ENCODE peak calls at places on chromosomes 6 and 20, in eight cellular contexts. One of them, this sample, is unnamed. For H3K4me1, the result is how much of the 10 kb centered on the place peaks cover.

GRCh38 chr6:14711056-14711703 is 534.7 kb upstream of the JARID2 start:
- DNase-seq in endothelial cell of umbilical vein: no peak
- DNase-seq in gastrocnemius medialis: no peak
- DNase-seq in effector memory CD4-positive, alpha-beta T cell: no peak
- DNase-seq in heart right ventricle: peak
- DNase-seq in naive thymus-derived CD4-positive, alpha-beta T cell: peak
- DNase-seq in left lung: no peak
- DNase-seq in mammary epithelial cell: peak
- DNase-seq in this sample: no peak

GRCh38 chr6:101296184-101296583 is 97.3 kb upstream of the GRIK2 start:
- DNase-seq in endothelial cell of umbilical vein: no peak
- DNase-seq in gastrocnemius medialis: no peak
- DNase-seq in effector memory CD4-positive, alpha-beta T cell: no peak
- DNase-seq in heart right ventricle: no peak
- DNase-seq in naive thymus-derived CD4-positive, alpha-beta T cell: no peak
- DNase-seq in left lung: peak
- DNase-seq in mammary epithelial cell: peak
- DNase-seq in this sample: peak

GRCh38 chr6:112243861-112244415 is 10.4 kb downstream of the LAMA4 start:
- DNase-seq in endothelial cell of umbilical vein: peak
- DNase-seq in gastrocnemius medialis: no peak
- DNase-seq in effector memory CD4-positive, alpha-beta T cell: no peak
- DNase-seq in heart right ventricle: no peak
- DNase-seq in naive thymus-derived CD4-positive, alpha-beta T cell: no peak
- DNase-seq in left lung: no peak
- DNase-seq in mammary epithelial cell: peak
- DNase-seq in this sample: no peak

GRCh38 chr20:52103911-52104545 is 87.6 kb downstream of the ZFP64 start:
- DNase-seq in endothelial cell of umbilical vein: peak
- DNase-seq in gastrocnemius medialis: no peak
- DNase-seq in effector memory CD4-positive, alpha-beta T cell: no peak
- DNase-seq in heart right ventricle: no peak
- DNase-seq in naive thymus-derived CD4-positive, alpha-beta T cell: no peak
- DNase-seq in left lung: no peak
- DNase-seq in mammary epithelial cell: no peak
- DNase-seq in this sample: no peak

GRCh38 chr20:37755665-37756064 is 61.8 kb downstream of the CTNNBL1 start:
- DNase-seq in endothelial cell of umbilical vein: no peak
- DNase-seq in gastrocnemius medialis: peak
- DNase-seq in effector memory CD4-positive, alpha-beta T cell: no peak
- DNase-seq in heart right ventricle: no peak
- DNase-seq in naive thymus-derived CD4-positive, alpha-beta T cell: no peak
- DNase-seq in left lung: no peak
- DNase-seq in mammary epithelial cell: no peak
- DNase-seq in this sample: no peak

GRCh38 chr6:20182926-20183521 is 29.2 kb downstream of the MBOAT1 start:
- DNase-seq in endothelial cell of umbilical vein: no peak
- DNase-seq in gastrocnemius medialis: peak
- DNase-seq in effector memory CD4-positive, alpha-beta T cell: no peak
- DNase-seq in heart right ventricle: peak
- DNase-seq in naive thymus-derived CD4-positive, alpha-beta T cell: no peak
- DNase-seq in left lung: no peak
- DNase-seq in mammary epithelial cell: peak
- DNase-seq in this sample: no peak

GRCh38 chr20:54680872-54681297 is 205.5 kb downstream of the DOK5 start:
- DNase-seq in endothelial cell of umbilical vein: peak
- DNase-seq in gastrocnemius medialis: no peak
- DNase-seq in effector memory CD4-positive, alpha-beta T cell: no peak
- DNase-seq in heart right ventricle: no peak
- DNase-seq in naive thymus-derived CD4-positive, alpha-beta T cell: no peak
- DNase-seq in left lung: no peak
- DNase-seq in mammary epithelial cell: peak
- DNase-seq in this sample: no peak

GRCh38 chr6:30626484-30627366 is at the start of gene ATAT1:
- DNase-seq in endothelial cell of umbilical vein: peak
- DNase-seq in gastrocnemius medialis: peak
- DNase-seq in effector memory CD4-positive, alpha-beta T cell: peak
- DNase-seq in heart right ventricle: peak
- DNase-seq in naive thymus-derived CD4-positive, alpha-beta T cell: peak
- DNase-seq in left lung: peak
- DNase-seq in mammary epithelial cell: peak
- DNase-seq in this sample: peak

GRCh38 chr20:24834310-24834709 is 114.8 kb upstream of the CST7 start:
- DNase-seq in endothelial cell of umbilical vein: no peak
- DNase-seq in gastrocnemius medialis: no peak
- DNase-seq in effector memory CD4-positive, alpha-beta T cell: no peak
- DNase-seq in heart right ventricle: no peak
- DNase-seq in naive thymus-derived CD4-positive, alpha-beta T cell: no peak
- DNase-seq in left lung: no peak
- DNase-seq in mammary epithelial cell: no peak
- DNase-seq in this sample: no peak

GRCh38 chr20:54133434-54134427 is 40.1 kb downstream of the CYP24A1 start:
- DNase-seq in endothelial cell of umbilical vein: no peak
- DNase-seq in gastrocnemius medialis: no peak
- DNase-seq in effector memory CD4-positive, alpha-beta T cell: no peak
- DNase-seq in heart right ventricle: no peak
- DNase-seq in naive thymus-derived CD4-positive, alpha-beta T cell: no peak
- DNase-seq in left lung: no peak
- DNase-seq in mammary epithelial cell: peak
- DNase-seq in this sample: no peak

GRCh38 chr6:38266921-38267354 is 372.8 kb downstream of the BTBD9 start:
- DNase-seq in endothelial cell of umbilical vein: no peak
- DNase-seq in gastrocnemius medialis: no peak
- DNase-seq in effector memory CD4-positive, alpha-beta T cell: no peak
- DNase-seq in heart right ventricle: no peak
- DNase-seq in naive thymus-derived CD4-positive, alpha-beta T cell: no peak
- DNase-seq in left lung: no peak
- DNase-seq in mammary epithelial cell: no peak
- DNase-seq in this sample: no peak

GRCh38 chr6:25590986-25591385 is 61.0 kb upstream of the SCGN start:
- DNase-seq in endothelial cell of umbilical vein: no peak
- DNase-seq in gastrocnemius medialis: no peak
- DNase-seq in effector memory CD4-positive, alpha-beta T cell: no peak
- DNase-seq in heart right ventricle: no peak
- DNase-seq in naive thymus-derived CD4-positive, alpha-beta T cell: no peak
- DNase-seq in left lung: no peak
- DNase-seq in mammary epithelial cell: no peak
- DNase-seq in this sample: no peak

GRCh38 chr20:62700261-62700925 is 8.2 kb upstream of the NTSR1 start:
- DNase-seq in endothelial cell of umbilical vein: no peak
- DNase-seq in gastrocnemius medialis: no peak
- DNase-seq in effector memory CD4-positive, alpha-beta T cell: no peak
- DNase-seq in heart right ventricle: no peak
- DNase-seq in naive thymus-derived CD4-positive, alpha-beta T cell: no peak
- DNase-seq in left lung: peak
- DNase-seq in mammary epithelial cell: no peak
- DNase-seq in this sample: no peak

GRCh38 chr6:26065952-26066380 is 21.3 kb upstream of the HFE start:
- DNase-seq in endothelial cell of umbilical vein: peak
- DNase-seq in gastrocnemius medialis: peak
- DNase-seq in effector memory CD4-positive, alpha-beta T cell: peak
- DNase-seq in heart right ventricle: peak
- DNase-seq in naive thymus-derived CD4-positive, alpha-beta T cell: peak
- DNase-seq in left lung: no peak
- DNase-seq in mammary epithelial cell: peak
- DNase-seq in this sample: no peak

GRCh38 chr6:44580901-44581300 is 193.4 kb downstream of the CDC5L start:
- DNase-seq in endothelial cell of umbilical vein: no peak
- DNase-seq in gastrocnemius medialis: no peak
- DNase-seq in effector memory CD4-positive, alpha-beta T cell: no peak
- DNase-seq in heart right ventricle: no peak
- DNase-seq in naive thymus-derived CD4-positive, alpha-beta T cell: no peak
- DNase-seq in left lung: no peak
- DNase-seq in mammary epithelial cell: no peak
- DNase-seq in this sample: no peak

GRCh38 chr6:28953039-28953872 is 29.5 kb upstream of the TRIM27 start:
- DNase-seq in endothelial cell of umbilical vein: peak
- DNase-seq in gastrocnemius medialis: no peak
- DNase-seq in effector memory CD4-positive, alpha-beta T cell: peak
- DNase-seq in heart right ventricle: no peak
- DNase-seq in naive thymus-derived CD4-positive, alpha-beta T cell: peak
- DNase-seq in left lung: no peak
- DNase-seq in mammary epithelial cell: peak
- DNase-seq in this sample: no peak

GRCh38 chr6:52300489-52300931 is 16.0 kb upstream of the MCM3 start:
- DNase-seq in endothelial cell of umbilical vein: no peak
- DNase-seq in gastrocnemius medialis: no peak
- DNase-seq in effector memory CD4-positive, alpha-beta T cell: no peak
- DNase-seq in heart right ventricle: no peak
- DNase-seq in naive thymus-derived CD4-positive, alpha-beta T cell: no peak
- DNase-seq in left lung: no peak
- DNase-seq in mammary epithelial cell: no peak
- DNase-seq in this sample: no peak

GRCh38 chr6:54813901-54814300 is 32.7 kb upstream of the FAM83B start:
- DNase-seq in endothelial cell of umbilical vein: no peak
- DNase-seq in gastrocnemius medialis: no peak
- DNase-seq in effector memory CD4-positive, alpha-beta T cell: no peak
- DNase-seq in heart right ventricle: no peak
- DNase-seq in naive thymus-derived CD4-positive, alpha-beta T cell: no peak
- DNase-seq in left lung: no peak
- DNase-seq in mammary epithelial cell: peak
- DNase-seq in this sample: no peak

GRCh38 chr20:54131675-54132611 is 41.8 kb downstream of the CYP24A1 start:
- DNase-seq in endothelial cell of umbilical vein: no peak
- DNase-seq in gastrocnemius medialis: no peak
- DNase-seq in effector memory CD4-positive, alpha-beta T cell: no peak
- DNase-seq in heart right ventricle: no peak
- DNase-seq in naive thymus-derived CD4-positive, alpha-beta T cell: no peak
- DNase-seq in left lung: peak
- DNase-seq in mammary epithelial cell: no peak
- DNase-seq in this sample: no peak

GRCh38 chr6:38603966-38604365 is 35.8 kb downstream of the BTBD9 start:
- DNase-seq in endothelial cell of umbilical vein: no peak
- DNase-seq in gastrocnemius medialis: no peak
- DNase-seq in effector memory CD4-positive, alpha-beta T cell: no peak
- DNase-seq in heart right ventricle: no peak
- DNase-seq in naive thymus-derived CD4-positive, alpha-beta T cell: no peak
- DNase-seq in left lung: no peak
- DNase-seq in mammary epithelial cell: no peak
- DNase-seq in this sample: no peak

GRCh38 chr6:39370021-39370420 is 47.5 kb upstream of the KCNK16 start:
- DNase-seq in endothelial cell of umbilical vein: no peak
- DNase-seq in gastrocnemius medialis: no peak
- DNase-seq in effector memory CD4-positive, alpha-beta T cell: no peak
- DNase-seq in heart right ventricle: no peak
- DNase-seq in naive thymus-derived CD4-positive, alpha-beta T cell: no peak
- DNase-seq in left lung: no peak
- DNase-seq in mammary epithelial cell: no peak
- DNase-seq in this sample: no peak

GRCh38 chr20:55881204-55881603 is 124.1 kb downstream of the CBLN4 start:
- DNase-seq in endothelial cell of umbilical vein: no peak
- DNase-seq in gastrocnemius medialis: no peak
- DNase-seq in effector memory CD4-positive, alpha-beta T cell: no peak
- DNase-seq in heart right ventricle: no peak
- DNase-seq in naive thymus-derived CD4-positive, alpha-beta T cell: no peak
- DNase-seq in left lung: no peak
- DNase-seq in mammary epithelial cell: no peak
- DNase-seq in this sample: no peak

GRCh38 chr20:49700411-49701185 is 13.1 kb downstream of the B4GALT5 start:
- DNase-seq in endothelial cell of umbilical vein: peak
- DNase-seq in gastrocnemius medialis: no peak
- DNase-seq in effector memory CD4-positive, alpha-beta T cell: no peak
- DNase-seq in heart right ventricle: no peak
- DNase-seq in naive thymus-derived CD4-positive, alpha-beta T cell: no peak
- DNase-seq in left lung: no peak
- DNase-seq in mammary epithelial cell: peak
- DNase-seq in this sample: no peak
- H3K4me1 ChIP-seq in endothelial cell of umbilical vein: half or more
- H3K4me1 ChIP-seq in gastrocnemius medialis: half or more
- H3K4me1 ChIP-seq in effector memory CD4-positive, alpha-beta T cell: under half
- H3K4me1 ChIP-seq in heart right ventricle: under half
- H3K4me1 ChIP-seq in naive thymus-derived CD4-positive, alpha-beta T cell: under half
- H3K4me1 ChIP-seq in left lung: under half
- H3K4me1 ChIP-seq in mammary epithelial cell: half or more
- H3K4me1 ChIP-seq in this sample: under half

GRCh38 chr6:91731939-91732338 is 1145.1 kb upstream of the MAP3K7 start:
- DNase-seq in endothelial cell of umbilical vein: no peak
- DNase-seq in gastrocnemius medialis: no peak
- DNase-seq in effector memory CD4-positive, alpha-beta T cell: no peak
- DNase-seq in heart right ventricle: no peak
- DNase-seq in naive thymus-derived CD4-positive, alpha-beta T cell: no peak
- DNase-seq in left lung: no peak
- DNase-seq in mammary epithelial cell: no peak
- DNase-seq in this sample: no peak

DNA sequence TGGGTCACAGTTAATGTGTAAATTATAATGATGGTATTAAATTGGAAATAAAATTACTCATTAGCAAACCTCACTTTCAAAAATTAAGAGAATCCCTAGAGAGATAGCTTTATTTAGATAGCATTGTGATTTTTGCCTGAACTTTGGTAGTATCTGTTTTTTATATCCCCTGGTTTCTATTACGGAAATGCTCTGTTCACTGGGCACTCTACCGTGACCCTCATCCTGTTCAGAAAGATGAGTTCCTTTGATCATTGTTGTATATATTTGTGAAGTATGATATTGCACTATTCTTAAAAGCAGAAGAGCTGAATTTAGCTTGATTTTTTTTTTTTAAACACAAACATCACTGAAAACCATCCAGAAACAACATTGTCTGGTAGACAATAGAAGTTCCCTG is 1143.8 kb upstream of the MAP3K7 start:
- DNase-seq in endothelial cell of umbilical vein: no peak
- DNase-seq in gastrocnemius medialis: no peak
- DNase-seq in effector memory CD4-positive, alpha-beta T cell: no peak
- DNase-seq in heart right ventricle: no peak
- DNase-seq in naive thymus-derived CD4-positive, alpha-beta T cell: no peak
- DNase-seq in left lung: no peak
- DNase-seq in mammary epithelial cell: no peak
- DNase-seq in this sample: no peak
- H3K4me1 ChIP-seq in endothelial cell of umbilical vein: under half
- H3K4me1 ChIP-seq in gastrocnemius medialis: under half
- H3K4me1 ChIP-seq in effector memory CD4-positive, alpha-beta T cell: under half
- H3K4me1 ChIP-seq in heart right ventricle: under half
- H3K4me1 ChIP-seq in naive thymus-derived CD4-positive, alpha-beta T cell: under half
- H3K4me1 ChIP-seq in left lung: under half
- H3K4me1 ChIP-seq in mammary epithelial cell: under half
- H3K4me1 ChIP-seq in this sample: under half

DNA sequence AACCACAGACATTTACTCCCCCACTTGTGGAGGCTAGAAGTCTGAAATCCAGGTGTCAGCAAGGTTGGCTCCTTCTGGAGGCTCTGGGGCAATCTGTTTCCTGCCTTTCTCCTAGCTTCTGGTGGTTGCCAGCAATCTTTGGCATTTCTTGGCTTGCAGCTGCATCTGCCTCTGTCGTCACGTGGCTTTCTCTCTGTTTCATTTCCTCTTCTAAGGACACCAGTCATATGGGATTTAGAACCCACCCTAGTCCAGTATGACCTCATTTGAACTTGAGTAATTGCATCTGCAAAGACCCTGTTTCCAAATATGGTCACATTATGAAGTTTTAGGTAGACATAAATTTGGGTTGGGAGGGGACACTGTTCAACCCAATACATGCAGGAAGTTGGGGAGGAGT is 56.2 kb upstream of the EPB41L1 start:
- DNase-seq in endothelial cell of umbilical vein: peak
- DNase-seq in gastrocnemius medialis: peak
- DNase-seq in effector memory CD4-positive, alpha-beta T cell: no peak
- DNase-seq in heart right ventricle: peak
- DNase-seq in naive thymus-derived CD4-positive, alpha-beta T cell: no peak
- DNase-seq in left lung: no peak
- DNase-seq in mammary epithelial cell: peak
- DNase-seq in this sample: no peak
- H3K4me1 ChIP-seq in endothelial cell of umbilical vein: under half
- H3K4me1 ChIP-seq in gastrocnemius medialis: under half
- H3K4me1 ChIP-seq in effector memory CD4-positive, alpha-beta T cell: under half
- H3K4me1 ChIP-seq in heart right ventricle: under half
- H3K4me1 ChIP-seq in naive thymus-derived CD4-positive, alpha-beta T cell: under half
- H3K4me1 ChIP-seq in left lung: under half
- H3K4me1 ChIP-seq in mammary epithelial cell: under half
- H3K4me1 ChIP-seq in this sample: half or more

GRCh38 chr6:153167026-153167891 is 36.2 kb upstream of the RGS17 start:
- DNase-seq in endothelial cell of umbilical vein: peak
- DNase-seq in gastrocnemius medialis: no peak
- DNase-seq in effector memory CD4-positive, alpha-beta T cell: no peak
- DNase-seq in heart right ventricle: no peak
- DNase-seq in naive thymus-derived CD4-positive, alpha-beta T cell: no peak
- DNase-seq in left lung: no peak
- DNase-seq in mammary epithelial cell: peak
- DNase-seq in this sample: no peak
- H3K4me1 ChIP-seq in endothelial cell of umbilical vein: under half
- H3K4me1 ChIP-seq in gastrocnemius medialis: under half
- H3K4me1 ChIP-seq in effector memory CD4-positive, alpha-beta T cell: under half
- H3K4me1 ChIP-seq in heart right ventricle: under half
- H3K4me1 ChIP-seq in naive thymus-derived CD4-positive, alpha-beta T cell: under half
- H3K4me1 ChIP-seq in left lung: under half
- H3K4me1 ChIP-seq in mammary epithelial cell: under half
- H3K4me1 ChIP-seq in this sample: under half